ENCODE peak calls at places on chromosomes 2 and 18, in eight cellular contexts. R is body of pancreas, E is uterus, W is astrocyte of the cerebellum, J is cardiac fibroblast, K is retinal pigment epithelial cell, M is right lobe of liver, H is heart right ventricle. G is an unnamed sample.

GRCh38 chr2:22035333-22035964 is 911.7 kb downstream of the TDRD15 start:
- DNase-seq in R (no peak), E (no peak), W (no peak), J (no peak), K (no peak), M (no peak), H (peak), G (no peak)

GRCh38 chr2:132668189-132668833 is 1.7 kb downstream of the LYPD1 start:
- DNase-seq in R (no peak), E (no peak), W (no peak), J (no peak), K (no peak), M (no peak), H (no peak), G (peak)

GRCh38 chr2:238655974-238656722 is 191.7 kb upstream of the TWIST2 start:
- DNase-seq in R (no peak), E (no peak), W (no peak), J (no peak), K (no peak), M (no peak), H (no peak), G (no peak)

GRCh38 chr2:20165677-20166509 is 59.0 kb downstream of the SDC1 start:
- DNase-seq in R (no peak), E (no peak), W (no peak), J (no peak), K (no peak), M (no peak), H (no peak), G (no peak)

GRCh38 chr18:80112623-80113248 is 3.7 kb downstream of the ADNP2 start:
- DNase-seq in R (no peak), E (no peak), W (no peak), J (no peak), K (no peak), M (no peak), H (no peak), G (no peak)

GRCh38 chr18:9993846-9994660 is 80.2 kb downstream of the VAPA start:
- DNase-seq in R (no peak), E (no peak), W (no peak), J (no peak), K (no peak), M (no peak), H (no peak), G (no peak)

GRCh38 chr18:79911009-79911870 is 40.2 kb downstream of the SLC66A2 start:
- DNase-seq in R (no peak), E (peak), W (no peak), J (no peak), K (no peak), M (no peak), H (no peak), G (peak)

GRCh38 chr2:48723125-48723524 is 32.4 kb downstream of the LHCGR start:
- DNase-seq in R (no peak), E (no peak), W (peak), J (peak), K (peak), M (no peak), H (no peak), G (no peak)

GRCh38 chr2:39991298-39991697 is 212.2 kb upstream of the THUMPD2 start:
- DNase-seq in R (no peak), E (no peak), W (peak), J (peak), K (peak), M (no peak), H (no peak), G (no peak)

GRCh38 chr2:99651930-99652670 is 162.3 kb upstream of the REV1 start:
- DNase-seq in R (no peak), E (no peak), W (no peak), J (no peak), K (no peak), M (no peak), H (no peak), G (no peak)

GRCh38 chr2:59025157-59025757 is 784.1 kb upstream of the FANCL start:
- DNase-seq in R (peak), E (no peak), W (no peak), J (peak), K (no peak), M (no peak), H (no peak), G (peak)

GRCh38 chr18:8367217-8367988 is 241.8 kb upstream of the RAB12 start:
- DNase-seq in R (peak), E (peak), W (no peak), J (peak), K (no peak), M (peak), H (peak), G (peak)

GRCh38 chr2:171523969-171524401 is 1.7 kb downstream of the CYBRD1 start:
- DNase-seq in R (no peak), E (no peak), W (peak), J (peak), K (peak), M (no peak), H (no peak), G (no peak)

GRCh38 chr2:18589354-18589753 is at the start of gene NT5C1B:
- DNase-seq in R (no peak), E (no peak), W (no peak), J (no peak), K (no peak), M (no peak), H (no peak), G (no peak)

GRCh38 chr2:75570948-75571729 is 10.4 kb upstream of the EVA1A start:
- DNase-seq in R (peak), E (no peak), W (peak), J (no peak), K (peak), M (peak), H (peak), G (no peak)

GRCh38 chr2:127624321-127625145 is 21.4 kb upstream of the GPR17 start:
- DNase-seq in R (peak), E (no peak), W (no peak), J (no peak), K (no peak), M (peak), H (no peak), G (peak)

GRCh38 chr2:227509824-227510619 is 38.1 kb downstream of the AGFG1 start:
- DNase-seq in R (no peak), E (no peak), W (no peak), J (peak), K (peak), M (no peak), H (no peak), G (no peak)

GRCh38 chr2:238790126-238790820 is 57.6 kb upstream of the TWIST2 start:
- DNase-seq in R (no peak), E (no peak), W (no peak), J (no peak), K (no peak), M (no peak), H (no peak), G (no peak)

GRCh38 chr2:159762075-159762474 is 35.9 kb downstream of the CD302 start:
- DNase-seq in R (no peak), E (no peak), W (no peak), J (no peak), K (no peak), M (no peak), H (no peak), G (no peak)

GRCh38 chr2:199458806-199459285 is 1.1 kb upstream of the SATB2 start:
- DNase-seq in R (peak), E (no peak), W (no peak), J (peak), K (no peak), M (peak), H (no peak), G (no peak)

GRCh38 chr18:525066-525797 is 24.7 kb upstream of the COLEC12 start:
- DNase-seq in R (no peak), E (no peak), W (peak), J (peak), K (no peak), M (no peak), H (no peak), G (no peak)

GRCh38 chr2:108347786-108348185 is 30.0 kb upstream of the SULT1C4 start:
- DNase-seq in R (no peak), E (no peak), W (no peak), J (no peak), K (no peak), M (no peak), H (no peak), G (no peak)

GRCh38 chr2:189613650-189614420 is 33.2 kb upstream of the SLC40A1 start:
- DNase-seq in R (no peak), E (no peak), W (no peak), J (peak), K (peak), M (no peak), H (peak), G (no peak)

GRCh38 chr2:136381722-136382633 is 264.0 kb upstream of the CXCR4 start:
- DNase-seq in R (no peak), E (no peak), W (no peak), J (no peak), K (no peak), M (peak), H (no peak), G (no peak)

GRCh38 chr2:197675711-197676188 is 363 bp upstream of the RFTN2 start:
- DNase-seq in R (no peak), E (no peak), W (peak), J (peak), K (no peak), M (no peak), H (peak), G (no peak)

GRCh38 chr2:101193038-101193437 is 41.9 kb upstream of the TBC1D8 start:
- DNase-seq in R (no peak), E (no peak), W (no peak), J (no peak), K (no peak), M (no peak), H (no peak), G (no peak)

GRCh38 chr2:233867993-233868532 is at the start of gene MSL3B:
- DNase-seq in R (peak), E (peak), W (no peak), J (peak), K (no peak), M (no peak), H (no peak), G (peak)

GRCh38 chr18:25658476-25658875 is 306.5 kb upstream of the ZNF521 start:
- DNase-seq in R (no peak), E (no peak), W (no peak), J (no peak), K (no peak), M (no peak), H (no peak), G (no peak)

GRCh38 chr2:33673937-33674336 is 74.8 kb upstream of the FAM98A start:
- DNase-seq in R (no peak), E (no peak), W (no peak), J (peak), K (no peak), M (no peak), H (no peak), G (no peak)

GRCh38 chr18:31195063-31195462 is 32.4 kb upstream of the DSC1 start:
- DNase-seq in R (no peak), E (no peak), W (no peak), J (no peak), K (no peak), M (no peak), H (no peak), G (no peak)

GRCh38 chr2:188577231-188577630 is 285.6 kb downstream of the GULP1 start:
- DNase-seq in R (no peak), E (no peak), W (no peak), J (no peak), K (no peak), M (no peak), H (no peak), G (no peak)

GRCh38 chr2:871175-871727 is 79.4 kb upstream of the SNTG2 start:
- DNase-seq in R (no peak), E (no peak), W (no peak), J (no peak), K (no peak), M (no peak), H (no peak), G (no peak)

GRCh38 chr2:45237850-45238542 is 228.7 kb upstream of the SIX2 start:
- DNase-seq in R (no peak), E (no peak), W (peak), J (peak), K (no peak), M (no peak), H (no peak), G (no peak)

GRCh38 chr18:9810216-9810804 is 75.5 kb upstream of the TXNDC2 start:
- DNase-seq in R (no peak), E (no peak), W (no peak), J (no peak), K (no peak), M (no peak), H (no peak), G (no peak)

GRCh38 chr2:186862869-186863709 is 14.1 kb upstream of the ZSWIM2 start:
- DNase-seq in R (no peak), E (no peak), W (peak), J (peak), K (no peak), M (no peak), H (no peak), G (no peak)

GRCh38 chr2:88874063-88874657 is 182.7 kb downstream of the RPIA start:
- DNase-seq in R (peak), E (no peak), W (peak), J (peak), K (peak), M (no peak), H (peak), G (no peak)

GRCh38 chr2:126698376-126698775 is 42.4 kb downstream of the GYPC start:
- DNase-seq in R (no peak), E (no peak), W (no peak), J (no peak), K (no peak), M (no peak), H (no peak), G (no peak)

GRCh38 chr2:227805578-227805977 is 8.1 kb upstream of the CCL20 start:
- DNase-seq in R (no peak), E (no peak), W (no peak), J (peak), K (no peak), M (no peak), H (no peak), G (no peak)

GRCh38 chr2:46601328-46601963 is 122.1 kb downstream of the TMEM247 start:
- DNase-seq in R (no peak), E (no peak), W (no peak), J (peak), K (no peak), M (no peak), H (no peak), G (no peak)

GRCh38 chr2:9418746-9419145 is 4.6 kb downstream of the ITGB1BP1 start:
- DNase-seq in R (no peak), E (no peak), W (no peak), J (no peak), K (no peak), M (no peak), H (no peak), G (no peak)

GRCh38 chr2:54496920-54497319 is 40.8 kb downstream of the SPTBN1 start:
- DNase-seq in R (no peak), E (no peak), W (no peak), J (no peak), K (no peak), M (no peak), H (no peak), G (no peak)
- TF ChIP-seq CTCF in R (no peak), E (no peak), W (no peak), J (no peak), K (no peak), M (no peak), H (no peak), G (no peak)

DNA sequence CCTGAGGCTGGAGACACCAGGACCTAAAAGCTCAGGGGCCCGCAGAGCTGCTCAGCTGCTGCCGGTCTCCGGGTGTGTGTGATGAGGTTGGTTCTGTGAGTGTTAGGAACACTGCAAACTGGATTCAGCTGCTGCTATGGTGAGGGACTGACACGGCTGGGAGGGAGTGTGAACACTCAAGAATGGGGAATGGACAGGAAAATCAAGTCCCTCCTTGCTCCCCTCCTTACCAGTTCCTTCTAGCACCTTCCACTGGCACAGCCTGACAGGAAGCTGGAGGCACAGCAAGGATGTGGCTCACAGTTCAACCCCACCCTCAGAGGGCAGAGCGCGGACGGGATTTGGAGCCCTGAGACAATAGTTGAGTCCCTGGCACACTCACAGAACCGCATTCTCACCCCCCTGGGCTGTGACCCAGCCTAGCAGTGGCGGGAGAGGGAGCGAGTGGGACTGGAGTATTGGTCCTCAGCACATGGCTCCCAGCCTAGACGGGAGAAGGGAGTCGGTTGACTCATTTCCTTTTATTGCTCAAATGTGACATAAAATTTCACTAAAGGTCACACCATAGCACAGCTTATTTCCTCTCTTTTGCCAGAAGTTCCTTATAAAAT is 42.5 kb downstream of the LRRC30 start:
- DNase-seq in R (peak), E (peak), W (no peak), J (peak), K (no peak), M (peak), H (peak), G (peak)
- H3K4me3 ChIP-seq in R (no peak), E (no peak), W (no peak), J (peak), K (no peak), M (no peak), H (peak), G (peak)

DNA sequence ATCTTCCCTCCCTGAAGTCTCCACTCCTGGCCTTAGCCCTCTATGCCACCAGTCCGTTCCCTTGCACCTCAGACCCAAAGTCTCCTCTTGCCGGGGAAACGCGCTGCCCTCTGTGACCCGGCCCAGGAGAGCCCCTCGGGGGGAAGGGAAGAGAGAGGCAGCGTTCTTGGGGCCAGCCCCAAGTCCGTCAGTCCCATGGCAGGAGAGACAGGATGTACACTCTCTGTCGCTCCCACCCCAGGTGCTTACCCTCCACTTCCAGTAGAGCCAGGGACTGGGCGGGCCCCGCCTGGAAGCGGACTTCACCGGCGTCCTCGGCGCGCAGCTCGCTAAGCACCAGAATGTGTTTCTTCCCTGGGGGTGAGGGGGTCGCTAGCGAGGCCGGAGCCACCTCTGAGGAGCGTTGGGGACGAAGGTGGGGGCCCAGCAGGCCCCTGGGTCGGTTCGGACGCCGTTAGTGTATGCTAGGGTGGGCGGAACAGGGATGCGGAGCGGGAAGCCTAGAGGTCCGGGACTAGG is 8.1 kb downstream of the TMEM198 start:
- DNase-seq in R (no peak), E (no peak), W (no peak), J (peak), K (no peak), M (no peak), H (no peak), G (no peak)
- TF ChIP-seq CTCF in R (no peak), E (no peak), W (no peak), J (no peak), K (no peak), M (no peak), H (no peak), G (no peak)

GRCh38 chr2:120737802-120738516 is 2.3 kb downstream of the GLI2 start:
- DNase-seq in R (peak), E (no peak), W (no peak), J (no peak), K (no peak), M (no peak), H (no peak), G (no peak)
- H3K4me3 ChIP-seq in R (no peak), E (peak), W (peak), J (peak), K (peak), M (no peak), H (peak), G (peak)

GRCh38 chr18:3121256-3121655 is 98.5 kb downstream of the MYOM1 start:
- DNase-seq in R (no peak), E (no peak), W (no peak), J (peak), K (no peak), M (no peak), H (no peak), G (no peak)
- TF ChIP-seq CTCF in R (no peak), E (no peak), W (peak), J (no peak), K (peak), M (no peak), H (no peak), G (no peak)

GRCh38 chr2:177771191-177771590 is 301.4 kb downstream of the PDE11A start:
- DNase-seq in R (no peak), E (no peak), W (no peak), J (peak), K (no peak), M (no peak), H (no peak), G (no peak)
- H3K4me3 ChIP-seq in R (no peak), E (no peak), W (no peak), J (no peak), K (no peak), M (no peak), H (no peak), G (no peak)

GRCh38 chr18:50937183-50937582 is 30.7 kb upstream of the ELAC1 start:
- DNase-seq in R (no peak), E (no peak), W (no peak), J (no peak), K (no peak), M (no peak), H (no peak), G (no peak)

GRCh38 chr18:50938912-50939311 is 28.9 kb upstream of the ELAC1 start:
- DNase-seq in R (no peak), E (no peak), W (no peak), J (no peak), K (no peak), M (no peak), H (no peak), G (no peak)

GRCh38 chr18:50934545-50935211 is 33.2 kb upstream of the ELAC1 start:
- DNase-seq in R (no peak), E (no peak), W (no peak), J (no peak), K (no peak), M (no peak), H (no peak), G (no peak)

GRCh38 chr18:50928551-50928950 is 39.3 kb upstream of the ELAC1 start:
- DNase-seq in R (no peak), E (no peak), W (no peak), J (peak), K (no peak), M (no peak), H (no peak), G (no peak)

GRCh38 chr18:50933684-50934083 is 34.2 kb upstream of the ELAC1 start:
- DNase-seq in R (no peak), E (no peak), W (no peak), J (no peak), K (no peak), M (no peak), H (no peak), G (no peak)
- TF ChIP-seq CTCF in R (no peak), E (no peak), W (no peak), J (no peak), K (no peak), M (no peak), H (no peak), G (no peak)

GRCh38 chr2:86442642-86443005 is 1.5 kb downstream of the KDM3A start:
- DNase-seq in R (peak), E (peak), W (peak), J (peak), K (peak), M (peak), H (peak), G (peak)
- H3K4me3 ChIP-seq in R (peak), E (peak), W (peak), J (peak), K (peak), M (peak), H (peak), G (peak)

DNA sequence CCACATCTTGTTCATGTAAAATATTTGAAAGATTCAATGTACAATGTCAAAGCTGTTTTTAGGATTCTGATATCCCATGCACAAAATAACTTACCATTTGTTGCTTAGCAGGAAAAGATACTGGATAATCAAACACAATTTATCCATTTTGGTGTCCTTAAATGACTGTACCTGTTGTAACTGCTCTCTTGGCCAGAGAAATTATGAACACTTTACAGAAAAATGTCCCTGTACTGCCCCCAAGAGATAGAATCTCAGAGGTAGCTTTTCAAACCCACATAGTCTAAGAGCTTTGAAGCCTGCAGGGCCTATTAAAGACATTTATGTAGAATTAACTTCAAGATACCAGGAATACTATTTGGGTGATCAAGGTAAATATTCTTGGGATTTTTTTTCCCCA is 12.2 kb upstream of the ME2 start:
- DNase-seq in R (no peak), E (no peak), W (no peak), J (peak), K (no peak), M (no peak), H (no peak), G (no peak)
- TF ChIP-seq CTCF in R (peak), E (no peak), W (peak), J (peak), K (peak), M (peak), H (no peak), G (no peak)

GRCh38 chr2:118841450-118841827 is 6.0 kb downstream of the EN1 start:
- DNase-seq in R (no peak), E (no peak), W (no peak), J (no peak), K (no peak), M (no peak), H (no peak), G (no peak)
- H3K4me3 ChIP-seq in R (no peak), E (no peak), W (peak), J (no peak), K (no peak), M (no peak), H (peak), G (no peak)